ENCODE peak calls at places on chromosomes 5 and 9, in ten cellular contexts. G, N, E, Z, V, W, P, Q, Y and H are unnamed samples.

GRCh38 chr5:134387443-134387842 is 16.1 kb downstream of the UBE2B start:
- DNase-seq in G (no peak), N (no peak), E (no peak), Z (no peak), V (no peak), W (no peak), P (no peak), Q (no peak), Y (no peak), H (no peak)

GRCh38 chr5:132947661-132948060 is 15.8 kb downstream of the AFF4 start:
- DNase-seq in G (peak), N (no peak), E (no peak), Z (no peak), V (no peak), W (no peak), P (no peak), Q (no peak), Y (no peak), H (no peak)

GRCh38 chr5:141618030-141618803 is 583 bp downstream of the DIAPH1 start:
- DNase-seq in G (no peak), N (peak), E (peak), Z (peak), V (peak), W (no peak), P (peak), Q (peak), Y (no peak), H (no peak)

GRCh38 chr9:76441551-76442322 is 17.2 kb upstream of the GCNT1 start:
- DNase-seq in G (no peak), N (no peak), E (no peak), Z (no peak), V (no peak), W (no peak), P (no peak), Q (no peak), Y (no peak), H (no peak)

GRCh38 chr5:41924872-41925554 is at the start of gene FBXO4:
- DNase-seq in G (peak), N (peak), E (peak), Z (peak), V (peak), W (peak), P (peak), Q (peak), Y (peak), H (peak)

GRCh38 chr5:157130933-157131332 is 11.7 kb downstream of the MED7 start:
- DNase-seq in G (no peak), N (no peak), E (no peak), Z (no peak), V (peak), W (peak), P (no peak), Q (peak), Y (no peak), H (no peak)

GRCh38 chr5:13771011-13771571 is 173.4 kb downstream of the DNAH5 start:
- DNase-seq in G (no peak), N (no peak), E (no peak), Z (no peak), V (no peak), W (no peak), P (no peak), Q (no peak), Y (no peak), H (no peak)

GRCh38 chr5:124773291-124774001 is 27.0 kb upstream of the ZNF608 start:
- DNase-seq in G (no peak), N (no peak), E (no peak), Z (no peak), V (no peak), W (peak), P (no peak), Q (no peak), Y (no peak), H (no peak)